ENCODE peak calls at places on chromosomes 1 and 21, in five cellular contexts. U is effector memory CD4-positive, alpha-beta T cell; Y is AG04450; P is aorta; M is endothelial cell of umbilical vein. L is an unnamed sample.
A peak's percentile ranks its signal among the peaks of the same experiment; 100 is the strongest.

GRCh38 chr1:22971161-22972062 is 1.3 kb downstream of the LACTBL1 start:
- DNase-seq in U (no peak), Y (no peak), P (no peak), M (no peak), L (no peak)

GRCh38 chr21:36860736-36861594 is 105.5 kb downstream of the HLCS start:
- DNase-seq in U (no peak), Y (peak; percentile 29), P (no peak), M (peak; percentile 62), L (no peak)

GRCh38 chr21:35882791-35883240 is 177.5 kb downstream of the SETD4 start:
- DNase-seq in U (no peak), Y (no peak), P (no peak), M (no peak), L (no peak)

GRCh38 chr1:40939320-40940059 is 40.0 kb upstream of the CTPS1 start:
- DNase-seq in U (no peak), Y (peak; percentile 8), P (no peak), M (no peak), L (no peak)

GRCh38 chr1:210031473-210031872 is 93.5 kb downstream of the SYT14 start:
- DNase-seq in U (no peak), Y (no peak), P (no peak), M (no peak), L (no peak)

GRCh38 chr1:90879281-90879680 is 142.6 kb downstream of the ZNF644 start:
- DNase-seq in U (no peak), Y (no peak), P (no peak), M (no peak), L (no peak)

GRCh38 chr1:241253491-241253890 is 103.5 kb downstream of the RGS7 start:
- DNase-seq in U (no peak), Y (no peak), P (no peak), M (no peak), L (no peak)

GRCh38 chr1:62386351-62387121 is 50.3 kb upstream of the USP1 start:
- DNase-seq in U (no peak), Y (no peak), P (no peak), M (no peak), L (no peak)

GRCh38 chr1:50474859-50475809 is 51.9 kb upstream of the DMRTA2 start:
- DNase-seq in U (no peak), Y (no peak), P (no peak), M (peak; percentile 38), L (no peak)

GRCh38 chr1:107669996-107670395 is 295.0 kb downstream of the VAV3 start:
- DNase-seq in U (no peak), Y (no peak), P (peak; percentile 49), M (peak; percentile 40), L (no peak)

GRCh38 chr1:65423884-65424655 is 3.6 kb downstream of the LEPR start:
- DNase-seq in U (no peak), Y (no peak), P (no peak), M (peak; percentile 86), L (no peak)

GRCh38 chr1:11151854-11152612 is 37.1 kb upstream of the ANGPTL7 start:
- DNase-seq in U (no peak), Y (no peak), P (no peak), M (no peak), L (no peak)

GRCh38 chr1:223332997-223333396 is 31.0 kb downstream of the SUSD4 start:
- DNase-seq in U (no peak), Y (no peak), P (no peak), M (no peak), L (no peak)
- H3K27me3 ChIP-seq in U (no peaks in the 10 kb centered on the region), Y (no peaks in the 10 kb centered on the region), P (no peaks in the 10 kb centered on the region), M (no peaks in the 10 kb centered on the region), L (no peaks in the 10 kb centered on the region)

GRCh38 chr1:180912211-180912800 is 391 bp upstream of the KIAA1614 start:
- DNase-seq in U (no peak), Y (no peak), P (peak; percentile 53), M (no peak), L (no peak)
- H3K4me3 ChIP-seq in U (no peak overlapping the region), Y (peak overlapping the region; percentile 64), P (peak overlapping the region; percentile 76), M (peak overlapping the region; percentile 56), L (peak overlapping the region; percentile 51)

GRCh38 chr1:204377800-204378608 is 18.3 kb upstream of the PLEKHA6 start:
- DNase-seq in U (no peak), Y (no peak), P (no peak), M (peak; percentile 45), L (no peak)
- H3K27me3 ChIP-seq in U (peaks cover 16% of the 10 kb centered on the region), Y (peaks cover 71% of the 10 kb centered on the region), P (no peaks in the 10 kb centered on the region), M (no peaks in the 10 kb centered on the region), L (no peaks in the 10 kb centered on the region)

GRCh38 chr1:109397451-109398342 is at the start of gene SORT1:
- DNase-seq in U (peak; percentile 28), Y (peak; percentile 78), P (peak; percentile 90), M (peak; percentile 91), L (no peak)

GRCh38 chr1:109400035-109400655 is 2.4 kb upstream of the SORT1 start:
- DNase-seq in U (no peak), Y (no peak), P (no peak), M (no peak), L (no peak)

GRCh38 chr1:109399326-109399957 is 1.7 kb upstream of the SORT1 start:
- DNase-seq in U (no peak), Y (peak; percentile 23), P (no peak), M (peak; percentile 83), L (no peak)

GRCh38 chr1:109396971-109397370 is 747 bp downstream of the SORT1 start:
- DNase-seq in U (no peak), Y (no peak), P (no peak), M (peak; percentile 4), L (no peak)

DNA sequence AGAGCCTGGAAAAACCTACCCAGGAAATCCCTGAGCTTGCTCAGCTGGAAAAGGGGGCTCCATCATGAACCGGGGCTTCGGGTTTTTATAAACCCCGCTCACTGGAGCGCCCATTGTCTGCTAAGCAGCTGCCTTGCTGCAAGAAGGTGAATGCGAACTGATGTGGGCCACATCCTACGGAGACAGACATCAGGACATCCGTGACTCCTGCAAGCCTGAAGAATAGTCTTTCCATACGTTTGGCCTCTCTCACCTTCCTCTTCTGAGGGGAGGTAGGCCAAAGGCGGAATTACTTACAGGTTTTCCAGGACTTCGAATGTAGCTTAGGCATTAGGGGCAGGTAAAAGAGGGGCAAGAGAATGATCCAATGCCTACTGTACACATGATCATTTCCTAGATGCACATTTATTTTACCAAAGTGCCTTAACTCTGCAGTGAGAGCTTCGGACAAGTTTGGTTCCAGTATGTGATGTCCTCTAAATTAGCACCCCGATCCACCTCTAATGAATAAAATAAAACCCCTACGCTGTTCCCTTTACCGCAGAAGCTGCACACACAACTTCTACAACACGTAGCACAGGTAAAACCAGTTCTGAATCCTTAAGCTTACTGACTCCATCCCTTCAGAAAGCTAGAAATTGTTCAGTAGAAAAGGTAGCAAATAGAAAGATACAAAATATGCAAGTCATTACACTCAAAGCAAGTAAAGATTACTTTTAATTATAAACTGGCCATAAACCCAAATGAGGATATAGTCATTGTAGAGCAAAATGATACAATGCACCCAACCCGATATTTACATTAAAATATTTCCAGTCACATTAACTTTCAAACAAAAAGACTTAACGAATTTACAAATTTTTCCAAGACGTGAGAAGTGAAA is 866 bp upstream of the SORT1 start:
- DNase-seq in U (no peak), Y (no peak), P (no peak), M (peak; percentile 2), L (no peak)
- H3K4me3 ChIP-seq in U (no peak overlapping the region), Y (peak overlapping the region; percentile 60), P (peak overlapping the region; percentile 33), M (peak overlapping the region; percentile 51), L (peak overlapping the region; percentile 56)

GRCh38 chr1:156880473-156880872 is 13.0 kb upstream of the PEAR1 start:
- DNase-seq in U (no peak), Y (no peak), P (no peak), M (no peak), L (no peak)
- H3K27me3 ChIP-seq in U (no peaks in the 10 kb centered on the region), Y (peaks cover 87% of the 10 kb centered on the region), P (no peaks in the 10 kb centered on the region), M (peaks cover 17% of the 10 kb centered on the region), L (no peaks in the 10 kb centered on the region)

L was measured in esophagus squamous epithelium.